ENCODE peak calls at places on chromosomes 3 and 15, in nine cellular contexts. S is adrenal gland, Q is HCT116, J is endothelial cell, P is GM23338, T is neural crest cell, H is B cell, N is kidney epithelial cell, C is BJ. E is an unnamed sample.

GRCh38 chr3:194270627-194271458 is 80.3 kb downstream of the CPN2 start:
- DNase-seq in N (no peak), T (peak; percentile 63), P (no peak), C (no peak), H (no peak), S (peak; percentile 99), Q (peak; percentile 45), J (no peak), E (no peak)

GRCh38 chr3:73229036-73229435 is 167.6 kb downstream of the EBLN2 start:
- DNase-seq in J (no peak), P (no peak), H (no peak), Q (no peak), N (no peak), C (no peak), T (no peak), S (no peak), E (no peak)

GRCh38 chr3:194294199-194294887 is 56.8 kb downstream of the CPN2 start:
- DNase-seq in C (no peak), J (no peak), T (no peak), P (peak; percentile 74), Q (no peak), S (peak; percentile 16), N (no peak), H (no peak), E (no peak)

GRCh38 chr3:152825566-152825965 is 9.4 kb upstream of the P2RY1 start:
- DNase-seq in J (no peak), P (no peak), S (no peak), C (no peak), N (no peak), Q (no peak), H (no peak), T (no peak), E (no peak)

GRCh38 chr3:170055209-170055608 is 17.4 kb downstream of the GPR160 start:
- DNase-seq in T (no peak), H (no peak), C (no peak), Q (no peak), S (no peak), N (peak; percentile 88), J (no peak), P (no peak), E (peak; percentile 51)

GRCh38 chr15:34933432-34933975 is 36.0 kb downstream of the AQR start:
- DNase-seq in S (no peak), P (no peak), H (no peak), Q (no peak), N (no peak), J (no peak), T (no peak), C (no peak), E (no peak)

GRCh38 chr15:45168286-45168685 is 19.5 kb downstream of the SHF start:
- DNase-seq in Q (no peak), C (no peak), H (no peak), T (no peak), N (no peak), P (no peak), J (no peak), S (no peak), E (no peak)

GRCh38 chr15:40302981-40303380 is 4.8 kb downstream of the PLCB2 start:
- DNase-seq in T (no peak), H (no peak), P (no peak), C (no peak), Q (no peak), N (no peak), J (no peak), S (no peak), E (no peak)

GRCh38 chr3:186772886-186773417 is 10.4 kb upstream of the EIF4A2 start:
- DNase-seq in H (peak; percentile 83), T (peak; percentile 45), J (no peak), P (peak; percentile 70), C (no peak), S (peak; percentile 76), N (no peak), Q (no peak), E (peak; percentile 91)

GRCh38 chr15:71743861-71744382 is 66.4 kb upstream of the NR2E3 start:
- DNase-seq in C (no peak), T (peak; percentile 67), J (peak; percentile 69), S (peak; percentile 51), H (peak; percentile 64), Q (no peak), N (no peak), P (peak; percentile 79), E (peak; percentile 69)

GRCh38 chr3:161560006-161560637 is 63.5 kb downstream of the OTOL1 start:
- DNase-seq in N (no peak), S (peak; percentile 30), T (peak; percentile 55), Q (peak; percentile 37), P (peak; percentile 89), J (peak; percentile 65), C (no peak), H (no peak), E (peak; percentile 22)

GRCh38 chr3:59049671-59050331 is at the start of gene CFAP20DC:
- DNase-seq in T (peak; percentile 84), H (peak; percentile 90), N (peak; percentile 79), S (peak; percentile 94), Q (peak; percentile 85), J (peak; percentile 92), P (peak; percentile 97), C (peak; percentile 62), E (peak; percentile 96)

GRCh38 chr3:107450254-107450653 is 72.5 kb upstream of the BBX start:
- DNase-seq in C (no peak), P (no peak), Q (no peak), J (no peak), N (no peak), S (no peak), H (no peak), T (no peak), E (peak; percentile 25)

GRCh38 chr3:43296565-43296964 is 10.2 kb downstream of the SNRK start:
- DNase-seq in C (no peak), N (no peak), J (no peak), Q (no peak), H (peak; percentile 48), P (no peak), S (no peak), T (no peak), E (peak; percentile 79)

GRCh38 chr15:90343391-90343790 is 8.7 kb upstream of the ZNF774 start:
- DNase-seq in C (no peak), P (no peak), H (no peak), J (no peak), N (no peak), T (no peak), S (no peak), Q (no peak), E (no peak)

GRCh38 chr15:62067448-62068044 is 769 bp downstream of the C2CD4A start:
- DNase-seq in J (peak; percentile 21), Q (no peak), P (peak; percentile 64), T (no peak), S (peak; percentile 35), C (no peak), N (no peak), H (peak; percentile 32), E (peak; percentile 32)

GRCh38 chr15:62068787-62069170 is 2.0 kb downstream of the C2CD4A start:
- DNase-seq in C (no peak), P (no peak), T (no peak), N (no peak), H (no peak), Q (no peak), S (no peak), J (no peak), E (no peak)

GRCh38 chr15:62066663-62067447 is at the start of gene C2CD4A:
- DNase-seq in N (no peak), H (peak; percentile 68), T (peak; percentile 23), J (peak; percentile 76), P (peak; percentile 97), C (no peak), S (peak; percentile 79), Q (peak; percentile 70), E (peak; percentile 74)

GRCh38 chr15:62069551-62069950 is 2.8 kb downstream of the C2CD4A start:
- DNase-seq in P (no peak), Q (no peak), C (no peak), N (no peak), J (no peak), S (no peak), H (no peak), T (no peak), E (no peak)

DNA sequence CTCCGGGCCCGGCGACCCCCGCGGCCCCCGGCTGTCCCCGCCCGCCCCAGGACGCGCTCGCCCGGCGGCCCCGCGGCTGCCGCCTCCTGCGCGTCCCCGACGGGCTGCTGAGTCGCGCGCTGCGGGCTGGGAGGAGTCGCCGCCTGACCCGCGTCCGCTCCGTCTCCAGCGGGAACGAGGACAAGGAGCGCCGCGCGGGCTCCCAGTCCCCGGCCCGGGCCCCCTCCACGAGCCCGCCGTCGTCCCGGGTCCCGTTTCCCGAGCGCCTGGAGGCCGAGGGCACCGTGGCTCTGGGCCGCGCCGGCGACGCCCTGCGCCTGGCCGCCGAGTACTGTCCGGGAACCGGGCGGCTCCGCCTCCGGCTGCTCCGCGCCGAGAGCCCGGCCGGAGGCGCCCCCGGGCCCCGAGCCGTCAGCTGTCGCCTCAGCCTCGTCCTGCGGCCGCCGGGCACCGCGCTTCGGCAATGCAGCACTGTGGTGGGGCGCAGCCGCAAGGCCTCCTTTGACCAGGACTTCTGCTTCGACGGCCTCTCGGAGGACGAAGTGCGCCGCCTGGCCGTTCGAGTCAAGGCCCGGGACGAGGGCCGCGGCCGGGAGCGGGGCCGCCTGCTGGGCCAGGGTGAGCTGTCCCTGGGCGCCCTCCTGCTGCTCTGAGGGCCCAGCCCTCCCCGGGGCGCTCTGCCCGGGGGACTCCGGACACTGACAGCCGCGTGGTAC is 1.5 kb downstream of the C2CD4A start:
- DNase-seq in N (no peak), J (peak; percentile 55), H (peak; percentile 50), S (peak; percentile 50), Q (no peak), P (peak; percentile 68), C (no peak), T (peak; percentile 41), E (peak; percentile 16)
- TF ChIP-seq CTCF in N (peak; percentile 11), J (no peak), H (no peak), S (peak; percentile 18), Q (peak; percentile 19), P (peak; percentile 31), C (peak; percentile 9), T (peak; percentile 41), E (no peak)

GRCh38 chr3:138328341-138328740 is 1.3 kb downstream of the NME9 start:
- DNase-seq in Q (no peak), P (peak; percentile 51), N (no peak), H (no peak), C (no peak), T (no peak), J (no peak), S (no peak), E (no peak)
- TF ChIP-seq CTCF in Q (peak; percentile 34), P (peak; percentile 57), N (no peak), H (no peak), C (peak; percentile 34), T (no peak), J (no peak), S (no peak), E (no peak)

DNA sequence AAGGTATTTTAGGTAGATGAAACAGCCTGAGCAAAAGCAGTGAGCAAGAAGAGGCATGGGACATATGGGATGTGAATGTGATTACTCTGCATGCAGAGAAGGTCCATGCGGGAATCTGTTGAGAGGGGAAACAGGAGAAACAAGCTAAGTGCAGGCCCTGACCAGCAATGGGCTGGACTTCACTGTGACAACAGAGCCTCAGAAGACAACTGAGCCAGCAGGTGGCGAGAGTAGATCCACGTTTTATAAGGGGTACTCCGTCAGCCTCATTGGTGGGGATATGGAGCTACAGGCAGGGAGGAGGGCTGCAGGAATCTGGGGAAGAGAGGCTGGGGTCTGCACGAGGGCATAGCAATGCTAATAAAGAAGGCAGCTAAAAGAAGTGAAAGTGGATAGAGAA is 405.9 kb upstream of the LMCD1 start:
- DNase-seq in H (no peak), S (no peak), J (peak; percentile 38), N (no peak), Q (peak; percentile 34), T (no peak), C (no peak), P (peak; percentile 72), E (no peak)
- TF ChIP-seq CTCF in H (no peak), S (no peak), J (no peak), N (peak; percentile 35), Q (peak; percentile 48), T (peak; percentile 31), C (no peak), P (peak; percentile 73), E (no peak)

GRCh38 chr3:19146685-19147650 is 1.3 kb upstream of the KCNH8 start:
- DNase-seq in C (no peak), Q (peak; percentile 19), P (peak; percentile 97), T (peak; percentile 79), N (peak; percentile 21), J (peak; percentile 83), S (peak; percentile 83), H (peak; percentile 79), E (peak; percentile 86)
- TF ChIP-seq CTCF in C (peak; percentile 55), Q (peak; percentile 24), P (peak; percentile 14), T (peak; percentile 68), N (peak; percentile 53), J (no peak), S (peak; percentile 60), H (peak; percentile 72), E (peak; percentile 68)